ENCODE peak calls at places on chromosomes 7 and 10, in four cellular contexts. L is testis, S is heart left ventricle, D is transverse colon. G is an unnamed sample.

GRCh38 chr10:124092270-124093075 is 925 bp downstream of the CHST15 start:
- DNase-seq in D (peak), S (peak), L (peak), G (no peak)

GRCh38 chr7:70193514-70193913 is 595.2 kb downstream of the AUTS2 start:
- DNase-seq in D (peak), L (peak), S (no peak), G (peak)

GRCh38 chr7:100373261-100373831 is at the start of gene PILRA:
- DNase-seq in D (no peak), L (no peak), S (no peak), G (peak)

GRCh38 chr10:45239642-45240041 is 75.8 kb downstream of the OR13A1 start:
- DNase-seq in D (no peak), L (no peak), S (no peak), G (no peak)

GRCh38 chr10:86083664-86084175 is 282.9 kb downstream of the GRID1 start:
- DNase-seq in L (no peak), S (no peak), D (no peak), G (no peak)

GRCh38 chr7:121366852-121367431 is 29.2 kb downstream of the FAM3C start:
- DNase-seq in D (no peak), L (no peak), S (no peak), G (peak)

GRCh38 chr7:27868117-27868516 is 128.2 kb downstream of the TAX1BP1 start:
- DNase-seq in L (no peak), D (no peak), S (no peak), G (peak)

GRCh38 chr10:79284158-79284871 is 63.0 kb upstream of the PPIF start:
- DNase-seq in D (no peak), L (no peak), S (no peak), G (no peak)

GRCh38 chr7:44980393-44981034 is 1.7 kb upstream of the MYO1G start:
- DNase-seq in D (no peak), L (peak), S (peak), G (peak)

GRCh38 chr7:5232485-5232837 is 42.4 kb downstream of the WIPI2 start:
- DNase-seq in D (no peak), S (no peak), L (no peak), G (no peak)

GRCh38 chr10:86663576-86664369 is 4.5 kb upstream of the LDB3 start:
- DNase-seq in D (no peak), L (no peak), S (peak), G (no peak)

GRCh38 chr7:73536479-73536878 is 14.4 kb upstream of the BAZ1B start:
- DNase-seq in S (no peak), L (no peak), D (no peak), G (no peak)

GRCh38 chr7:51027256-51028127 is 244.8 kb upstream of the GRB10 start:
- DNase-seq in D (no peak), S (no peak), L (no peak), G (no peak)

GRCh38 chr7:92888-93672 is 99.3 kb upstream of the FAM20C start:
- DNase-seq in S (no peak), D (no peak), L (no peak), G (no peak)

GRCh38 chr10:11218395-11218794 is 200.7 kb downstream of the CELF2 start:
- DNase-seq in D (no peak), S (no peak), L (no peak), G (no peak)

GRCh38 chr10:125414998-125415397 is 254.6 kb upstream of the CTBP2 start:
- DNase-seq in S (no peak), D (no peak), L (no peak), G (no peak)

GRCh38 chr7:41420421-41420820 is 282.5 kb downstream of the INHBA start:
- DNase-seq in D (no peak), L (no peak), S (no peak), G (no peak)

DNA sequence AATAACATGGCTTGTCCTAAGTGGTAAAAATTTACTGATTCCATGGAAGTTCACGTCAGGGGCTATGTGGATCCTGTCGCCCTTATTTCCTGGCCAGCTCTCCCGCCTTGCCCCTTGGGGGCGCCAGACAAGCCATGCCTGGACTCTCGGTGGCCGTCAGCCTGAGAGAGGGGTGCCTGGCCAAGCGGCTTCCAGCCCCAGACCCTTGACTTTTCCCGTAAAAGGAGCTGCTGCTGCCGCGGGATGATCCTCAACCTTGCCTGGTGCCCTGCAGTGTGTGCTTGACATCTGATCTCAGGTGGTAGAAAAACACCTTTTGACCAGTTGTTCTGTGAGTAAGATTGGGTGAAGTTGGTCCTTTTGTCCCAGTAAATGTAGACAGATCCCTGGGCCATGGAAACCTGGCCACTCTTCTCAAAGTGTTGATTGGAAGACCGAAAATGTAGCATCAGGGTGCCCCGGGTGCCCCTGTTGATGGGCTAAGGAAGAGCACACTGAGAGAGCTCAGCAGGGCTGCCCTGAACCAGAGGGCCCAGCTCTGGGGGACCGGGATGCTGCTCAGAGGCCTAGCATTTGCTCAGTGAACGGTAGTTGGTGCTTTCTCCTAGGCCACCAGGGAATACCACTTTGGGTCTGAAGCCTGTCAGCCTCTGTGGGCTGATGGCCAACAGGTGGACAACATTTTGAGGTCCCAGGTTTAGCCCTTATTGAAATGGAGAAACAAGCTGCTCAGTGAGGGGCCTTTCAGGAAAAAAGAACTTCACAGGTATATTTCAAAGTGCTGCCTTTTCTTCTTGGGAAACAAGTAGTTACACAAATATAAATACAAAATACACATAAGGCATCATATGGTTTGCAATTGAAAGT is 162.5 kb downstream of the LRMDA start:
- DNase-seq in D (no peak), L (no peak), S (no peak), G (peak)
- TF ChIP-seq CTCF in D (no peak), L (no peak), S (peak), G (peak)

DNA sequence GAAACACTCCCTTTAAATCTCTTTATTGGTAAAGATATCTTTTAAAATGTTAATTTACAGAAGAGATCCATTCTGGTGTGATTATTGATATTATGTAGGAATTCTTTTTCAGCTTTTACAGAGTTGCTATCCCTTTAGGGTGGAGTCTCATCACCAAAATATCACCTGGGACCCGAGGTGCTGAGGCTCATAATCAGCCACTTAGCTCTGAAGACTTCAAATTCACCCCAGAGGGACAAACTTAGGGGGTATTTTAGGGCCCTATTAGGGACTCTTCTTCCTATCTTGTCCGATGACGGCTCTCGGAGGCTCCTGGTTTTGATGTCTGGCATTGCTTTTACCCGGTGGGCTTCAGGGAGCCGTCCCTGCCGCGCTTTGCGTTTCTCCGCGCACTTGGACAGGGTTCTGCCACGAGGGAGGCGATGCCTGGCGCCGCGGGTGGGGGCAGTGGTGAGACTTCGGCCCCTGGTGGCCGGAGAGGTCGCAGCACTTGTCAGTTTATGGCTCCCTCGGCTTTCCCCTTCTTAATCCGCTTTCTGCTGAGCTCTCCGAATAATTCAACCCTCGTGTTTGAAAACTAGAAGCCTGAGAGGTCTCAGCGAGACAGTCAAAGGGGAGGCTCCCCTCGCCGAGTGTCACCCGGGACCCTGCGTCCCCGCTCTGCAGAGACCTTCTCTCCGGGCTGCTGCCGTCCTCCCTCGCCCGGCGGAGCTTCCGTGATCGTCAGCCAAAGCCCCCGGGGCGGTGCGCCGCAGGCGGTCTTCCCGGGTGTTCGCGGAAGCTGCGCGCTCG is 27.8 kb downstream of the RBM20 start:
- DNase-seq in L (peak), S (peak), D (peak), G (peak)
- TF ChIP-seq POLR2A in L (no peak), S (peak), D (no peak), G (no peak)

DNA sequence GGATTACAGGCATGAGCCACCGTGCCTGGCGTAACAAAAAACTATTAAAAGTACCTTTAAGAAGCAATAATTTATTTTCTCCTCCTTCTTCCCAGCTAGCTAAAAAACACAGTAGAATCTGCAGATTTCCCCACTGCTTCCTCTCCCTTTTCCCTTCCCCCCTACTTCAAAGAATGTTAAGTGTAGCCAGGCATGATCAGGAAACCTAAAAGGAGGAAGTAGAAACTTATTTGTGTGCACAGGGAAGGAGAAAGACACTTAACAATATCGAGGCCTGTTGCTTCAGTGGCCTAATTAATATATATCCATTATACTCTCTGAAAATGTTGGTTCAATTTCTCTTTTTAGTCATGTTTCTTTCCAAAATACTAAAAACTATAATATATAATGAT is 127.7 kb downstream of the NRBF2 start:
- DNase-seq in S (no peak), L (no peak), D (no peak), G (peak)
- H3K4me3 ChIP-seq in S (peak), L (no peak), D (no peak), G (no peak)

GRCh38 chr10:61904711-61905445 is 3.4 kb downstream of the ARID5B start:
- DNase-seq in S (no peak), D (peak), L (peak), G (peak)
- TF ChIP-seq CTCF in S (no peak), D (no peak), L (no peak), G (peak)

GRCh38 chr10:87861953-87862643 is 1.2 kb downstream of the KLLN start:
- DNase-seq in L (peak), S (peak), D (peak), G (peak)

GRCh38 chr10:87863102-87863943 is at the start of the genes KLLN and PTEN:
- DNase-seq in D (peak), S (peak), L (peak), G (peak)

GRCh38 chr10:87861034-87861433 is 2.3 kb downstream of the KLLN start:
- DNase-seq in S (no peak), D (no peak), L (no peak), G (peak)

GRCh38 chr10:87861566-87861952 is 1.8 kb downstream of the KLLN start:
- DNase-seq in S (peak), D (peak), L (peak), G (peak)

DNA sequence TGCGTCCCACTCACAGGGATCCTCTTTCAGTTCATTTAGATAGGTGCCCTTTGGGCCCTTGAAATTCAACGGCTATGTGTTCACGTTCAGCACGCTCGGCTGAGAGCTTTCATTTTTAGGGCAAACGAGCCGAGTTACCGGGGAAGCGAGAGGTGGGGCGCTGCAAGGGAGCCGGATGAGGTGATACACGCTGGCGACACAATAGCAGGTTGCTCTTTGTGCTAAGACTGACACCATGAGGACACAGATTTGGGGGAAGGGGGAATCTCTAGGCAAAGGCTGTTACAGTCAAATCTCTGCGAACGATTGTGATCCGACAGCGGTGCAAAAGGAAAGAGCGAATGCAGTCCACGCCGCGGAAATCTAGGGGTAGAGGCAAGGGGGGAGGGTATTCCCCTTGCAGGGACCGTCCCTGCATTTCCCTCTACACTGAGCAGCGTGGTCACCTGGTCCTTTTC is 660 bp downstream of the KLLN start:
- DNase-seq in S (no peak), D (no peak), L (no peak), G (no peak)
- TF ChIP-seq POLR2A in S (no peak), D (no peak), L (no peak), G (no peak)

DNA sequence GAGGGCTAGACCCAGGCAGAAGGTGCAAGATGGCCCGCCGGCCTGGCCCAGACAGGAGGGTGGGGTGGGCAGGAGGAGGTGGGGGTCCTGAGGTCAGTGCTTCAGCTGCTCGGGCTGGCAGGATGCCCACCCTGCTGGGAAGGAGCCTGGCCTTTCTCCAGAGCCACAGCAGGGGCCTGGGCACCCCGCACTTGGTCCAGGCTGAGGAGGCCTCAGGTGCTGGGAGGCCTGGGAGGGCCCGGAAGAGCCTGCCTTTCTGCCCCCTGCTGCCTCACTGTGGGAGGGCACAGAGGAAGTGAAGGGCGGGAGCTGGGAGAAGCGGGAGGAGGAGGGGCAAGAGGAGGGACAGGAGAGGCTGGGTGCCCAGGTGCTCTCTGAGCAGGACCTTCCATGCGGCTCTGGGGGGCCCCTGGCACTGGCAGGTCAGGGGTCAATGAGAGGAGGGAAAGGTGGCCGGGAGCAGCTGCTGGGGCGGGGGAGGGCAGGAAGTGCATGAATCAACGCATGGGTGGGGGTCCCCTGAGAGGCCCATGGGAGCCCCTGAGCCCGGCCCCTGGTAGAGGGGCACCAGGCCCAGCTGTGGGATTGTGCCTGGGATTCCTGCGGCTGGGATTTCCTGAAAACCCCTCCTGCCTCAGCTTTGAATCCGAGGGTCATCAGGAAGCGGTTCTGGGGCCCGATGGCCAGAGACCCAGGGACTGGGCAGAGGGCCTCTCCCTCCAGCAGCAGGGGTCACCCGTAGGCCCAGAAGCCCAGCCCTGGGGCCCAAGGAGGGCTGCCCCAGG is 49.9 kb downstream of the PWWP2B start:
- DNase-seq in D (peak), S (peak), L (peak), G (peak)
- H3K4me3 ChIP-seq in D (no peak), S (peak), L (no peak), G (peak)

GRCh38 chr7:30028749-30029635 is 780 bp downstream of the PLEKHA8 start:
- DNase-seq in D (no peak), L (peak), S (peak), G (peak)

GRCh38 chr7:30032310-30033125 is 4.3 kb downstream of the PLEKHA8 start:
- DNase-seq in L (no peak), S (no peak), D (no peak), G (no peak)

GRCh38 chr7:30027915-30028748 is at the start of gene PLEKHA8:
- DNase-seq in S (peak), L (peak), D (peak), G (peak)

GRCh38 chr7:30027065-30027456 is 559 bp upstream of the FKBP14 start:
- DNase-seq in L (no peak), S (no peak), D (no peak), G (no peak)

GRCh38 chr7:30029696-30030095 is 1.5 kb downstream of the PLEKHA8 start:
- DNase-seq in D (no peak), L (no peak), S (no peak), G (peak)
- TF ChIP-seq CTCF in D (no peak), L (no peak), S (no peak), G (peak)